ENCODE peak calls at places on chromosomes 6 and 20, in seven cellular contexts. L, C, U, G, Y, M and I are unnamed samples.

GRCh38 chr20:24469116-24470030 is at the start of gene SYNDIG1:
- DNase-seq in G (no peak), M (peak), C (no peak), Y (no peak), U (no peak), L (no peak), I (no peak)

GRCh38 chr20:25054133-25054820 is 3.7 kb downstream of the ACSS1 start:
- DNase-seq in L (no peak), C (no peak), U (no peak), Y (no peak), M (no peak), G (no peak), I (no peak)

GRCh38 chr20:11232896-11233295 is 559.1 kb upstream of the JAG1 start:
- DNase-seq in C (no peak), G (no peak), L (no peak), M (no peak), Y (peak), U (no peak), I (no peak)

GRCh38 chr20:17859002-17859615 is 109.5 kb downstream of the SNX5 start:
- DNase-seq in Y (no peak), G (no peak), M (no peak), L (no peak), U (no peak), C (no peak), I (no peak)

GRCh38 chr6:145137425-145137824 is 597.9 kb downstream of the EPM2A start:
- DNase-seq in L (no peak), U (no peak), Y (peak), C (no peak), G (no peak), M (no peak), I (no peak)

GRCh38 chr6:106103728-106104109 is 17.6 kb downstream of the PRDM1 start:
- DNase-seq in U (peak), C (peak), Y (no peak), L (no peak), M (no peak), G (no peak), I (no peak)

GRCh38 chr20:36745234-36745926 is 510 bp downstream of the NDRG3 start:
- DNase-seq in M (peak), G (peak), U (no peak), C (no peak), L (peak), Y (no peak), I (no peak)

GRCh38 chr6:160041608-160042007 is 72.7 kb downstream of the IGF2R start:
- DNase-seq in Y (peak), C (no peak), G (no peak), M (no peak), L (no peak), U (no peak), I (no peak)

GRCh38 chr6:2218866-2219265 is 26.5 kb downstream of the GMDS start:
- DNase-seq in M (no peak), G (no peak), C (no peak), L (no peak), Y (no peak), U (no peak), I (no peak)

GRCh38 chr20:542777-543368 is 717 bp downstream of the CSNK2A1 start:
- DNase-seq in L (peak), M (no peak), U (no peak), G (no peak), Y (peak), C (no peak), I (no peak)

GRCh38 chr20:62776035-62776691 is 20.1 kb upstream of the MRGBP start:
- DNase-seq in L (no peak), U (no peak), M (no peak), C (no peak), G (no peak), Y (no peak), I (no peak)

GRCh38 chr6:168542301-168542700 is 101.3 kb downstream of the SMOC2 start:
- DNase-seq in G (no peak), M (no peak), Y (no peak), U (no peak), L (no peak), C (no peak), I (no peak)

GRCh38 chr6:118263929-118264486 is 284.1 kb upstream of the PLN start:
- DNase-seq in U (no peak), G (no peak), L (no peak), M (no peak), Y (peak), C (no peak), I (no peak)

GRCh38 chr20:22581437-22582385 is 2.7 kb downstream of the FOXA2 start:
- DNase-seq in L (no peak), C (no peak), Y (no peak), U (no peak), G (no peak), M (no peak), I (no peak)

GRCh38 chr6:165767228-165767627 is 104.2 kb upstream of the PDE10A start:
- DNase-seq in M (no peak), L (no peak), G (no peak), Y (peak), U (no peak), C (no peak), I (no peak)

GRCh38 chr6:128138694-128139093 is 237.8 kb upstream of the THEMIS start:
- DNase-seq in M (no peak), L (no peak), C (no peak), U (no peak), G (no peak), Y (no peak), I (no peak)

GRCh38 chr6:45704056-45704790 is 311.4 kb downstream of the CLIC5 start:
- DNase-seq in Y (peak), U (no peak), G (no peak), C (no peak), M (no peak), L (no peak), I (no peak)

GRCh38 chr20:25389381-25389857 is 1.2 kb downstream of the ABHD12 start:
- DNase-seq in U (no peak), M (no peak), Y (peak), C (no peak), L (no peak), G (no peak), I (no peak)

GRCh38 chr6:49913656-49914055 is 47.3 kb upstream of the CRISP1 start:
- DNase-seq in U (no peak), C (no peak), M (no peak), L (no peak), G (no peak), Y (no peak), I (no peak)

GRCh38 chr6:146194434-146194833 is 165.6 kb downstream of the GRM1 start:
- DNase-seq in Y (no peak), U (no peak), G (no peak), L (no peak), M (no peak), C (no peak), I (no peak)

GRCh38 chr20:18991012-18991411 is 177.4 kb downstream of the SCP2D1 start:
- DNase-seq in C (no peak), U (no peak), G (no peak), Y (no peak), M (no peak), L (no peak), I (no peak)

GRCh38 chr20:45934046-45934586 is 367 bp upstream of the PCIF1 start:
- DNase-seq in G (peak), C (no peak), M (peak), L (no peak), Y (peak), U (no peak), I (no peak)

GRCh38 chr6:18667612-18668011 is 280.5 kb downstream of the RNF144B start:
- DNase-seq in Y (no peak), U (no peak), M (no peak), L (no peak), G (no peak), C (no peak), I (no peak)

GRCh38 chr6:146017672-146018071 is 11.2 kb upstream of the GRM1 start:
- DNase-seq in M (no peak), U (no peak), Y (no peak), C (no peak), L (no peak), G (no peak), I (no peak)